ENCODE peak calls at places on chromosomes 3 and 15, in eight cellular contexts. A is upper lobe of left lung, T is H1, I is GM23338, C is stomach, B is HL-60, D is Panc1, N is SK-N-MC. Z is an unnamed sample.

GRCh38 chr3:177523991-177524438 is 326.7 kb upstream of the TBL1XR1 start:
- DNase-seq in A (no peak), C (no peak), D (peak), N (no peak), B (no peak), T (no peak), I (no peak), Z (no peak)

GRCh38 chr15:78873796-78874761 is 1.4 kb downstream of the MORF4L1 start:
- DNase-seq in B (no peak), N (no peak), A (no peak), T (no peak), I (peak), C (no peak), D (no peak), Z (no peak)

GRCh38 chr3:159130108-159130507 is 328.3 kb downstream of the MFSD1 start:
- DNase-seq in A (no peak), C (no peak), I (peak), T (peak), D (peak), N (no peak), B (no peak), Z (no peak)

GRCh38 chr3:8663177-8664061 is 18.8 kb upstream of the SSUH2 start:
- DNase-seq in C (peak), A (peak), I (peak), D (peak), B (peak), N (no peak), T (peak), Z (no peak)

GRCh38 chr3:12869025-12869695 is 27.8 kb upstream of the RPL32 start:
- DNase-seq in C (peak), I (peak), A (peak), N (no peak), B (no peak), T (no peak), D (no peak), Z (no peak)

GRCh38 chr3:111252795-111253194 is 181.2 kb downstream of the NECTIN3 start:
- DNase-seq in T (no peak), A (peak), D (no peak), C (no peak), N (no peak), I (peak), B (no peak), Z (no peak)

GRCh38 chr3:122938756-122939425 is 88.7 kb downstream of the SEMA5B start:
- DNase-seq in C (peak), T (no peak), D (no peak), A (peak), B (peak), N (no peak), I (no peak), Z (no peak)

GRCh38 chr3:124260206-124260915 is 268.4 kb upstream of the ROPN1 start:
- DNase-seq in A (peak), T (no peak), D (no peak), B (no peak), N (no peak), C (no peak), I (no peak), Z (no peak)

GRCh38 chr3:50985893-50986292 is 311.2 kb downstream of the DOCK3 start:
- DNase-seq in B (no peak), T (no peak), D (no peak), A (no peak), C (no peak), I (no peak), N (no peak), Z (no peak)

GRCh38 chr15:66649235-66649984 is 52.6 kb upstream of the SMAD6 start:
- DNase-seq in I (no peak), N (no peak), D (no peak), A (no peak), B (no peak), C (no peak), T (no peak), Z (no peak)

GRCh38 chr15:29569533-29570092 is 252.7 kb downstream of the TJP1 start:
- DNase-seq in C (no peak), N (no peak), T (no peak), A (no peak), D (no peak), I (peak), B (no peak), Z (peak)

GRCh38 chr15:83650831-83651230 is 3.1 kb upstream of the ADAMTSL3 start:
- DNase-seq in I (no peak), A (no peak), T (no peak), C (no peak), N (peak), B (no peak), D (no peak), Z (no peak)

GRCh38 chr3:54564374-54564925 is 363.4 kb downstream of the LRTM1 start:
- DNase-seq in I (no peak), C (no peak), B (no peak), N (no peak), A (no peak), T (no peak), D (no peak), Z (peak)

GRCh38 chr3:141575879-141576743 is 89.3 kb downstream of the RASA2 start:
- DNase-seq in T (no peak), N (no peak), I (peak), D (no peak), A (no peak), B (no peak), C (no peak), Z (no peak)

GRCh38 chr15:80709542-80709941 is 14.4 kb downstream of the ABHD17C start:
- DNase-seq in D (no peak), T (no peak), B (no peak), I (no peak), C (peak), A (peak), N (no peak), Z (no peak)

GRCh38 chr15:81279621-81280051 is 44.3 kb downstream of the STARD5 start:
- DNase-seq in N (no peak), T (no peak), B (no peak), I (no peak), C (no peak), A (no peak), D (no peak), Z (no peak)

DNA sequence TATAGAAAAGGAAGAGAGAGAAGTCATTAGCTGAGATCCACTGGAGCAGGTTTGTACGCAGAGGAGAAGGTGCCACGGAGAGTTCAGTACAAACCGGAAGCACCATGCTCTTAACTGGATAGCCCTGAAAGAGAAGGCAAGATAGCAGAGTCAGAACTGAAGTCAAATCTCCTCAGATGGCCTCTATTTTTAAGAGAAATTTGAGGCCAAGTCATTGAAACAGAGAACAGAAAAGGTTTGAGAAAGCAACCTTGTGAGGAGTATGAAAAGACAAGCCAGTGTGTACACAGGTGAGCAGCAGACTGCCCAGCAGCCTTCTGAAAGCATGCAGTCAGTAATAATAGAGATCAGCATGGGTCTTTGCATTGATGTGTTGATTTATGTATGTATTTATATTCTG is 66.1 kb upstream of the SPRED1 start:
- DNase-seq in I (no peak), T (no peak), D (no peak), N (no peak), A (no peak), C (no peak), B (no peak), Z (no peak)
- H3K4me3 ChIP-seq in I (no peak), T (no peak), D (no peak), N (no peak), A (no peak), C (no peak), B (no peak), Z (no peak)

DNA sequence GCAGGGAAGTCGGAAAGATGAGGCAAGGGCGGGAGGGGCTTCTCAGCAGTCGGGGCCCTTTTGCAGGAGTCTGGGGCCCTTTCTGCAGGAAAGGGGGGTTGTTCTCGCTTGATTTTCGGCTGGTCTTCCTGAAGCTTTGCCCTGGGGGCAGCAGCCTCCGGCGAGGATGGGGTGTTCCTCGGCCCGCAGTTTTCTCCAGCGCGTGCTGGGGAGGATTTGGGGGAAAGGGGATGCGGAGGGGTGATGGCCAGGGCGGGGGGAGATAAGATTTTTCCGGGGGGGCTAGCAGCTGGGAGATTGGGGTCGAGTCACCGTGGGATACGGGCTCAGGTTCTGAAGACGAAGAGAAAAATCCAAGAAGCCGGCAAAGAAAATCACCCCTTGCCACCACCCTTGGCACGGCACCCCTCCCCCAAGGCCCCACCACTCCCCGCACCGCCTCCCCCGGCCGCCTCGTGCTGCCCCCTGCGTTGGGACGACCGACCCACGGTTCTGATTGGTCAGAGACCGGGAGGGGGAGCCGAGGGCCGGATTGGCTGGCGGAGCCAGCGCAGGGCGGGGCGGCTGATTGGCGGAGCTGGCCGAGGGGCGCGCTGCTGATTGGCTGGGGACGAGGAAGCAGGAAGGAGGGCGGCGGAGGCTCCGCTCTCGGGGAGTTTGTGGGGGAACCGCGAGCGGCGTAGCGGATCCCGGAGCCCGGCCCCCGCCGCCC is at the start of gene BAHD1:
- DNase-seq in D (peak), T (peak), N (peak), I (peak), A (peak), B (peak), C (peak), Z (peak)
- TF ChIP-seq POLR2AphosphoS5 in D (no peak), T (no peak), N (peak), I (peak), A (peak), B (no peak), C (no peak), Z (peak)

GRCh38 chr15:96343529-96344072 is 13.1 kb downstream of the NR2F2 start:
- DNase-seq in C (no peak), D (no peak), N (no peak), T (no peak), I (peak), B (no peak), A (no peak), Z (no peak)

GRCh38 chr15:96342611-96343528 is 12.4 kb downstream of the NR2F2 start:
- DNase-seq in A (no peak), C (no peak), T (no peak), I (peak), B (no peak), N (no peak), D (no peak), Z (no peak)

GRCh38 chr15:96345560-96346389 is 15.3 kb downstream of the NR2F2 start:
- DNase-seq in T (no peak), B (peak), C (peak), A (peak), I (peak), N (no peak), D (no peak), Z (no peak)

GRCh38 chr15:96344706-96345559 is 14.4 kb downstream of the NR2F2 start:
- DNase-seq in A (no peak), B (no peak), N (no peak), T (no peak), D (no peak), I (peak), C (no peak), Z (no peak)

GRCh38 chr15:96344120-96344705 is 13.7 kb downstream of the NR2F2 start:
- DNase-seq in D (no peak), T (no peak), A (no peak), N (no peak), B (no peak), C (no peak), I (peak), Z (no peak)
- H3K4me3 ChIP-seq in D (no peak), T (peak), A (peak), N (no peak), B (no peak), C (peak), I (peak), Z (peak)

GRCh38 chr3:11545186-11545851 is 98.4 kb downstream of the VGLL4 start:
- DNase-seq in D (no peak), A (no peak), B (no peak), T (no peak), I (peak), C (no peak), N (no peak), Z (no peak)

GRCh38 chr3:11544413-11545181 is 99.1 kb downstream of the VGLL4 start:
- DNase-seq in N (no peak), I (no peak), B (peak), D (no peak), A (peak), C (peak), T (no peak), Z (no peak)

GRCh38 chr3:11547498-11547897 is 96.2 kb downstream of the VGLL4 start:
- DNase-seq in B (no peak), N (no peak), T (no peak), C (no peak), A (no peak), I (no peak), D (no peak), Z (no peak)

GRCh38 chr3:11548721-11549131 is 95.0 kb downstream of the VGLL4 start:
- DNase-seq in I (no peak), A (peak), T (no peak), C (peak), N (no peak), B (no peak), D (peak), Z (no peak)

DNA sequence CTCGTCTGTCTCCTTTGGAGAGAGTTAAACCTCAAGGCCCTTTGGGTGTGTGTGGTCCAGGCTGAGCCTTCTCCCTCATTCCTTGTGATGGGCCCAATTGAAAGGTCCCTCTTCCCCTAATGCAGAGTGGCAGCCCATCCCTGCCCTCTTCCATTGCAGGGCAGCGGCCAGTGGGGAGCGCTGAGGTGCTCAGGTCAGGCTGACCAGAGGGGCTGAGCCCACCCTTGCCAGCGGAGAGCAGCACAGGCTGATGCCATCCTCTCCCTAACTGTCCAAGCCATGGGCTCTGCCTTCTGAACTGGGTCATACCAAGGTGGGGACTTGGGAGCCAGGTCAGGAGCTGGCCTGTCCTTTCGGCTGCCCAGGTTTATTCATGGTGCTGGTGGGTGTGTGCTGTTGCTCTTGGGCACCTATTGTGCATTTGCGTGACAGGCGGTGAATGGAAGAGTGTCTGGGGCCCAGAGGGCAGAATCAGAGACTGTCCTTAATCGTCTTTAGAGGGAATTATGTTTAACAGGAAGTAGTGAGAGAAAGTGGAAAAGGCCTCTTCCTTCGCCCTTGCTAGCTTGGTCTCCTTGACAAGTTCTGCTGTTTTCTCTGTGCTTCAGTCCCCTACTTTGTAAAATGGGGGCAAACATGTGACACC is 96.9 kb downstream of the VGLL4 start:
- DNase-seq in B (no peak), I (no peak), N (no peak), D (no peak), C (no peak), A (no peak), T (no peak), Z (no peak)
- TF ChIP-seq POLR2AphosphoS5 in B (no peak), I (no peak), N (no peak), D (no peak), C (no peak), A (no peak), T (no peak), Z (no peak)

GRCh38 chr3:170991664-170992063 is 34.9 kb downstream of the SLC2A2 start:
- DNase-seq in N (no peak), D (no peak), A (no peak), T (no peak), I (no peak), C (no peak), B (no peak), Z (no peak)

GRCh38 chr3:170989100-170989648 is 37.3 kb downstream of the SLC2A2 start:
- DNase-seq in N (no peak), B (no peak), T (no peak), A (no peak), C (no peak), I (no peak), D (no peak), Z (no peak)

GRCh38 chr3:170988378-170988777 is 38.1 kb downstream of the SLC2A2 start:
- DNase-seq in A (no peak), C (no peak), T (no peak), N (no peak), I (no peak), D (no peak), B (no peak), Z (no peak)

GRCh38 chr3:170997966-170998913 is 28.3 kb downstream of the SLC2A2 start:
- DNase-seq in D (no peak), N (no peak), T (no peak), C (no peak), B (no peak), I (no peak), A (no peak), Z (no peak)

DNA sequence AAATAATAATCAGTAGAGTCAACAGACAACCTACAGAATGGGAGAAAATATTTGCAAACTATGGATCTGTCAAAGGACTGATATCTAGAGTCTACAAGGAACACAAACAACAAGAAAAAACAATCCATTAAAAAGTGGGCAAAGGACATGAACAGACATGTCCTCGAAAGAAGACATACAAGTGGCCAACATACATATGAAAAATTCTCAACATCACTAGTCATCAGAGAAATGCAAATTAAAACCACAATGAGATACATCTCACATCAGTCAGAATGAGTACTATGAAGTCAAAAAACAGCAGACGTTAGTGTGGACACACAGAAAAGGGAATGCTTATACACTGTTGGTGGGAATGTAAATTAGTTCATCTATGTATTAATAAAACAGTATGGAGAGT is 33.7 kb downstream of the SLC2A2 start:
- DNase-seq in D (no peak), T (no peak), I (no peak), A (no peak), N (no peak), B (no peak), C (no peak), Z (no peak)
- H3K4me3 ChIP-seq in D (no peak), T (no peak), I (no peak), A (no peak), N (no peak), B (no peak), C (no peak), Z (no peak)

GRCh38 chr3:134249935-134250716 is 533 bp downstream of the RYK start:
- DNase-seq in D (no peak), C (peak), A (peak), B (peak), T (no peak), I (peak), N (no peak), Z (no peak)
- TF ChIP-seq POLR2AphosphoS5 in D (no peak), C (no peak), A (peak), B (no peak), T (peak), I (no peak), N (no peak), Z (no peak)

GRCh38 chr15:101294731-101295606 is at the start of gene SNRPA1:
- DNase-seq in A (peak), C (peak), D (no peak), B (peak), N (peak), T (peak), I (peak), Z (peak)

GRCh38 chr15:101293122-101293521 is 1.9 kb downstream of the SNRPA1 start:
- DNase-seq in T (no peak), N (no peak), I (no peak), B (no peak), D (no peak), C (no peak), A (no peak), Z (no peak)

GRCh38 chr15:101295607-101296225 is 668 bp upstream of the SNRPA1 start:
- DNase-seq in N (no peak), D (no peak), A (no peak), I (no peak), C (peak), B (no peak), T (no peak), Z (no peak)

GRCh38 chr15:101296418-101297405 is 1.7 kb upstream of the SNRPA1 start:
- DNase-seq in C (no peak), D (no peak), T (no peak), B (no peak), N (no peak), A (no peak), I (no peak), Z (no peak)
- H3K4me3 ChIP-seq in C (no peak), D (peak), T (no peak), B (peak), N (peak), A (peak), I (peak), Z (no peak)